ENCODE peak calls at places on chromosomes 16 and 17, in seven cellular contexts. G, F, S, W, Y, V and A are unnamed samples.
A peak's percentile ranks its signal among the peaks of the same experiment; 100 is the strongest.

GRCh38 chr16:11076259-11077018 is 132.1 kb downstream of the CLEC16A start:
- DNase-seq in Y (peak; percentile 81), F (no peak), W (no peak), V (no peak), G (no peak), S (no peak), A (no peak)

GRCh38 chr16:57645691-57646387 is 17.4 kb downstream of the ADGRG1 start:
- DNase-seq in W (no peak), G (no peak), V (no peak), S (peak; percentile 72), Y (no peak), F (no peak), A (no peak)

GRCh38 chr17:5784791-5785190 is 200.5 kb upstream of the NLRP1 start:
- DNase-seq in S (no peak), Y (no peak), W (no peak), G (no peak), F (no peak), V (no peak), A (no peak)

GRCh38 chr17:17876959-17877547 is 40.3 kb upstream of the SREBF1 start:
- DNase-seq in S (peak; percentile 83), G (no peak), Y (no peak), W (no peak), F (no peak), V (no peak), A (peak; percentile 59)

GRCh38 chr17:44352922-44353655 is 8.0 kb downstream of the GRN start:
- DNase-seq in F (no peak), G (no peak), W (no peak), V (no peak), S (no peak), Y (peak; percentile 35), A (no peak)

GRCh38 chr17:41773190-41773588 is 13.3 kb downstream of the JUP start:
- DNase-seq in V (no peak), G (peak; percentile 71), S (peak; percentile 84), W (no peak), Y (no peak), F (no peak), A (no peak)

GRCh38 chr16:55056585-55057520 is 126.2 kb downstream of the IRX5 start:
- DNase-seq in G (no peak), S (no peak), Y (no peak), W (no peak), F (no peak), V (no peak), A (no peak)

GRCh38 chr16:81612351-81613170 is 166.5 kb upstream of the PLCG2 start:
- DNase-seq in F (peak; percentile 65), S (peak; percentile 89), W (no peak), V (no peak), Y (no peak), G (no peak), A (no peak)

GRCh38 chr16:1509307-1510221 is 16.4 kb downstream of the TELO2 start:
- DNase-seq in V (no peak), G (no peak), S (no peak), F (no peak), Y (no peak), W (no peak), A (no peak)

GRCh38 chr16:10373556-10373955 is 12.3 kb upstream of the ATF7IP2 start:
- DNase-seq in W (no peak), Y (no peak), F (no peak), G (no peak), V (no peak), S (no peak), A (no peak)

GRCh38 chr17:39051001-39051605 is 83.9 kb upstream of the FBXO47 start:
- DNase-seq in W (no peak), G (no peak), Y (no peak), F (no peak), V (no peak), S (no peak), A (no peak)

GRCh38 chr16:27322858-27323780 is 9.3 kb downstream of the IL4R start:
- DNase-seq in G (no peak), Y (no peak), F (no peak), W (no peak), V (no peak), S (no peak), A (peak; percentile 21)

GRCh38 chr16:73020409-73020884 is 27.5 kb downstream of the ZFHX3 start:
- DNase-seq in F (peak; percentile 38), W (no peak), Y (no peak), G (peak; percentile 51), V (no peak), S (peak; percentile 91), A (no peak)

GRCh38 chr16:55605756-55606155 is 39.3 kb downstream of the CAPNS2 start:
- DNase-seq in W (no peak), S (peak; percentile 23), F (no peak), Y (no peak), V (no peak), G (no peak), A (no peak)

GRCh38 chr17:42378597-42379594 is 9.3 kb downstream of the STAT3 start:
- DNase-seq in S (peak; percentile 46), G (no peak), W (no peak), V (no peak), F (no peak), Y (no peak), A (no peak)

GRCh38 chr17:35865412-35866355 is 3.0 kb downstream of the HEATR9 start:
- DNase-seq in Y (no peak), S (peak; percentile 67), G (no peak), V (peak; percentile 4), F (no peak), W (no peak), A (no peak)

GRCh38 chr16:17251496-17251895 is 219.3 kb downstream of the XYLT1 start:
- DNase-seq in S (no peak), V (no peak), F (no peak), Y (no peak), G (no peak), W (no peak), A (no peak)

GRCh38 chr16:68972008-68972407 is 128.7 kb downstream of the TANGO6 start:
- DNase-seq in W (no peak), Y (no peak), V (peak; percentile 32), G (no peak), S (no peak), F (no peak), A (no peak)

GRCh38 chr17:16866436-16866835 is 105.5 kb downstream of the TNFRSF13B start:
- DNase-seq in G (no peak), S (no peak), F (no peak), Y (no peak), W (no peak), V (no peak), A (no peak)

GRCh38 chr17:65684631-65685030 is 123.2 kb upstream of the AXIN2 start:
- DNase-seq in S (peak; percentile 11), G (no peak), Y (no peak), W (no peak), F (no peak), V (no peak), A (no peak)

GRCh38 chr16:12245923-12246290 is 269.4 kb downstream of the SNX29 start:
- DNase-seq in V (peak; percentile 97), Y (no peak), G (no peak), W (no peak), S (no peak), F (no peak), A (no peak)

GRCh38 chr17:83173997-83174858 is 94.8 kb downstream of the METRNL start:
- DNase-seq in Y (peak; percentile 80), F (no peak), G (peak; percentile 44), W (no peak), S (peak; percentile 36), V (no peak), A (no peak)

GRCh38 chr16:88874938-88875599 is 8.6 kb upstream of the PABPN1L start:
- DNase-seq in W (no peak), V (no peak), F (no peak), G (no peak), S (no peak), Y (no peak), A (no peak)

GRCh38 chr16:86531193-86531550 is 20.8 kb downstream of the FOXF1 start:
- DNase-seq in Y (no peak), G (no peak), S (peak; percentile 47), V (no peak), W (no peak), F (peak; percentile 84), A (no peak)

GRCh38 chr16:47247691-47248090 is 103.9 kb upstream of the NETO2 start:
- DNase-seq in S (no peak), V (no peak), Y (no peak), G (no peak), F (peak; percentile 3), W (no peak), A (no peak)

GRCh38 chr16:82627811-82628339 is 1.1 kb downstream of the CDH13 start:
- DNase-seq in V (no peak), G (no peak), F (no peak), S (peak; percentile 45), W (no peak), Y (no peak), A (no peak)